ENCODE peak calls at places on chromosome 9, in eight cellular contexts. D, R, H, L, Z, J, G and M are unnamed samples.

GRCh38 chr9:137433349-137433915 is 7.7 kb downstream of the ENTPD8 start:
- DNase-seq in R (no peak), Z (no peak), J (no peak), G (no peak), L (no peak), D (no peak), H (no peak), M (no peak)

GRCh38 chr9:80906728-80907127 is 782.6 kb downstream of the TLE1 start:
- DNase-seq in H (no peak), D (no peak), J (no peak), Z (no peak), L (no peak), G (no peak), R (no peak), M (no peak)

GRCh38 chr9:131337131-131337848 is 47.8 kb downstream of the PLPP7 start:
- DNase-seq in Z (no peak), J (no peak), H (no peak), D (no peak), L (no peak), G (no peak), R (no peak), M (no peak)

GRCh38 chr9:96116275-96117051 is 185.5 kb downstream of the HSD17B3 start:
- DNase-seq in H (no peak), Z (no peak), D (no peak), R (peak; percentile 78), J (no peak), L (peak; percentile 36), G (no peak), M (no peak)

GRCh38 chr9:97980918-97981827 is 2.0 kb upstream of the ANP32B start:
- DNase-seq in H (peak; percentile 51), D (no peak), G (no peak), R (no peak), Z (no peak), J (no peak), L (peak; percentile 40), M (no peak)

GRCh38 chr9:4022435-4023067 is 277.3 kb downstream of the GLIS3 start:
- DNase-seq in G (no peak), R (no peak), D (no peak), J (no peak), Z (no peak), L (no peak), H (no peak), M (no peak)

GRCh38 chr9:21153688-21154608 is 12.3 kb upstream of the IFNW1 start:
- DNase-seq in H (peak; percentile 30), G (no peak), Z (no peak), D (no peak), J (peak; percentile 13), R (no peak), L (no peak), M (no peak)

GRCh38 chr9:95425910-95426551 is 90.7 kb downstream of the PTCH1 start:
- DNase-seq in D (no peak), Z (no peak), R (no peak), G (no peak), J (no peak), H (peak; percentile 61), L (peak; percentile 64), M (no peak)

GRCh38 chr9:134642385-134643181 is 980 bp downstream of the COL5A1 start:
- DNase-seq in D (no peak), R (peak; percentile 35), H (peak; percentile 93), J (peak; percentile 87), Z (peak; percentile 63), G (no peak), L (peak; percentile 59), M (peak; percentile 72)

GRCh38 chr9:134639994-134640393 is 1.6 kb upstream of the COL5A1 start:
- DNase-seq in R (no peak), H (no peak), Z (no peak), D (no peak), G (no peak), L (no peak), J (no peak), M (no peak)

GRCh38 chr9:134641989-134642384 is 384 bp downstream of the COL5A1 start:
- DNase-seq in R (no peak), D (no peak), L (no peak), Z (no peak), G (no peak), H (no peak), J (no peak), M (no peak)

GRCh38 chr9:134640491-134641172 is 971 bp upstream of the COL5A1 start:
- DNase-seq in H (no peak), J (no peak), D (no peak), R (no peak), G (no peak), L (no peak), Z (no peak), M (no peak)

DNA sequence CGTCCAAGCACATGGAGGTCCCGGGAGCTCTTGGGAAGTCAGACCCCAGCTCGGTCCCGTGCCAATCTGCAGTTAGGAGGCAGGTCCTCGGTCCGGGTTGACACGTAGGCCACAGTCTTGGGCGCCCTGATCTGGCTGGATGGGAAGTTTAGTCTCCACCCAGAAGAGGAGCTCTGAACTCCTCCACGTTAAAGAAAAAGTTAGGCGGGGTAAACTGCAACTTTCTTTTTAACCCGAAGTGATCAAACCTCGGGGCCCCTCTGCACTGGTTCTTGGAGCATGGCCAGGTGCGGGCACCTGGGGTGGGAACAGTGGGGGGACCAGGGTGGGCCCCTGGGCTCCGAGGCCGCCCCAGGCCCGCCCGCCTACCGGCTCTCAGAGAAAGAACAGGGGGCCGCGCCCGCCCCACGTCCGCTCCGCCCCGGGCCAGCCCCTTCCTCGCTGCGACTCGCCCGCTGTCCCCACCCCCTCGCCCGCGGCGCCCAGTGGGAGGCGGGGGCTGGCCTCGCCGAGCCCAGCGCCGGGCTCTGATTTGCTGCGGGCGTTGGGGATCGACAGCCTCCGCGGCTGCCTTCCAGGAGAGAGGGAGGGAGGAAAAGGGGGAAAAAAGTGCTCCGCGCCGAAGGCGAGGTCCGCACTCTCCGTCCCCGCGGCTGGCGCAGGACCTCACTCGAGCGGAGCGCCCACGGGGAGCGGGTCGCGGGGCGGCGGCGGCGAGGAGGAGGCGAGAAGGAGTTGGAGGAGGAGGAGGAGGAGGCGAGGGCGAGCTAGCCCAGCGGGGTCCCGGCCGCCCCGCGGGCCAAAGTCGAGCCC is at the start of gene COL5A1:
- DNase-seq in L (peak; percentile 73), R (peak; percentile 83), H (peak; percentile 84), Z (peak; percentile 64), D (peak; percentile 14), J (peak; percentile 96), G (peak; percentile 62), M (peak; percentile 84)
- TF ChIP-seq CTCF in L (no peak), R (no peak), H (no peak), Z (peak; percentile 29), D (no peak), J (no peak), G (no peak), M (no peak)

GRCh38 chr9:121373401-121373769 is 3.3 kb upstream of the STOM start:
- DNase-seq in G (no peak), Z (no peak), R (no peak), L (no peak), J (no peak), D (no peak), H (peak; percentile 52), M (peak; percentile 91)

GRCh38 chr9:121372239-121372562 is 2.2 kb upstream of the STOM start:
- DNase-seq in L (no peak), J (no peak), H (no peak), G (no peak), R (no peak), Z (no peak), D (no peak), M (no peak)

GRCh38 chr9:121380941-121381340 is 10.9 kb upstream of the STOM start:
- DNase-seq in J (no peak), R (no peak), Z (no peak), H (no peak), D (no peak), L (no peak), G (no peak), M (no peak)

GRCh38 chr9:121372563-121373400 is 2.7 kb upstream of the STOM start:
- DNase-seq in L (peak; percentile 49), H (peak; percentile 80), J (peak; percentile 55), Z (no peak), D (no peak), R (peak; percentile 36), G (no peak), M (peak; percentile 57)

DNA sequence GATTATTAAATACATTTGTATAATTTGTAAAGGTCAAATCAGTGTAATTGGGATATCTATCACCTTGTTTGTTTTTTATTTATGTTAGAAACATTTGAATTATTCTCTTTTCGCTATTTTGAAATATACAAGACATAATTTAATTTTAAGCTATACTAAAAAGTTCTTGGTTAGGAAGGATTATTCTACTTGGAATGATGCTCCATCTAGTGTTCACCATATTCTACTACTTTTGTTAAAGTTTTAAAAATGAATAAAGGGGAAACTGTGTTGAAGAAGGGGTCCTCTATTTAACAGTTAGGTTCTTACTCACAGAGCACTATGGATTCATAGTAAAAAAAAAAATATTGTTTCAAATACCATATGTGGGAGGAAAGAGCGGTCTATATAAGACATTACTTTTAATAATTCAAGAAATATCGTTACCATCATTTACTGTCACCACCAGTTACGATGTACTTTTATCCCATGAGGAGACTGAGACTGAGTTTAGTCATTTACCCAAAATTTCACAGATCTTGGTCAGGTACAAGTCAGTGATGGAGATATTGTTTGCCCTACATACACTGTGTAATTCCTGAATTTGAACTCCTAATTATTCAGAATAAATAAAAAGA is 6.3 kb upstream of the STOM start:
- DNase-seq in J (peak; percentile 66), G (no peak), Z (no peak), D (no peak), L (no peak), R (no peak), H (peak; percentile 56), M (no peak)
- TF ChIP-seq CTCF in J (peak; percentile 43), G (peak; percentile 44), Z (peak; percentile 28), D (peak; percentile 61), L (no peak), R (no peak), H (peak; percentile 40), M (peak; percentile 36)

GRCh38 chr9:86795861-86796497 is 151.3 kb downstream of the GAS1 start:
- DNase-seq in R (no peak), L (no peak), G (no peak), J (peak; percentile 98), Z (peak; percentile 85), D (no peak), H (peak; percentile 93), M (peak; percentile 91)
- TF ChIP-seq CTCF in R (no peak), L (no peak), G (no peak), J (peak; percentile 14), Z (peak; percentile 65), D (no peak), H (peak; percentile 61), M (peak; percentile 47)

GRCh38 chr9:108511200-108511756 is 344.5 kb downstream of the ACTL7B start:
- DNase-seq in G (no peak), L (no peak), R (no peak), D (no peak), J (peak; percentile 79), Z (peak; percentile 37), H (peak; percentile 98), M (peak; percentile 55)

GRCh38 chr9:108516391-108516790 is 339.4 kb downstream of the ACTL7B start:
- DNase-seq in Z (no peak), L (no peak), G (no peak), D (no peak), J (no peak), H (no peak), R (no peak), M (no peak)

GRCh38 chr9:108517591-108518365 is 338.0 kb downstream of the ACTL7B start:
- DNase-seq in J (peak; percentile 26), R (no peak), H (peak; percentile 18), G (no peak), L (no peak), D (no peak), Z (no peak), M (no peak)

GRCh38 chr9:108515856-108516255 is 339.9 kb downstream of the ACTL7B start:
- DNase-seq in G (no peak), Z (no peak), D (no peak), R (no peak), J (no peak), H (no peak), L (no peak), M (no peak)

GRCh38 chr9:108512426-108513173 is 343.2 kb downstream of the ACTL7B start:
- DNase-seq in Z (no peak), G (no peak), H (peak; percentile 33), J (no peak), D (no peak), L (no peak), R (no peak), M (no peak)
- TF ChIP-seq CTCF in Z (no peak), G (no peak), H (no peak), J (no peak), D (no peak), L (no peak), R (no peak), M (no peak)